ENCODE peak calls at places on chromosomes 1 and 21, in ten cellular contexts. H is uterus, V is cardiac fibroblast, R is DND-41, T is hepatocyte, Q is adrenal gland, Y is AG10803, B is transverse colon, J is epithelial cell of esophagus, E is left lung. C is an unnamed sample.
A peak's percentile ranks its signal among the peaks of the same experiment; 100 is the strongest.

GRCh38 chr1:203316626-203317093 is 11.3 kb downstream of the BTG2 start:
- DNase-seq in V (no peak), R (no peak), E (peak; percentile 57), Y (no peak), B (peak; percentile 73), Q (no peak), J (no peak), T (peak; percentile 81), H (no peak), C (peak; percentile 67)

GRCh38 chr1:228166170-228166936 is 749 bp downstream of the IBA57 start:
- DNase-seq in B (peak; percentile 79), H (peak; percentile 70), R (peak; percentile 49), V (peak; percentile 68), Q (peak; percentile 88), E (peak; percentile 80), T (peak; percentile 87), Y (peak; percentile 71), J (peak; percentile 70), C (peak; percentile 57)

GRCh38 chr1:88647749-88648415 is 36.2 kb upstream of the PKN2 start:
- DNase-seq in H (no peak), E (no peak), R (no peak), J (peak; percentile 49), Y (no peak), V (no peak), B (no peak), T (no peak), Q (no peak), C (no peak)

GRCh38 chr1:27872059-27872801 is at the start of gene THEMIS2:
- DNase-seq in R (peak; percentile 22), J (peak; percentile 60), V (peak; percentile 23), T (peak; percentile 63), Q (no peak), Y (peak; percentile 20), B (peak; percentile 81), H (peak; percentile 46), E (peak; percentile 79), C (peak; percentile 32)

GRCh38 chr1:156661932-156662587 is 15.1 kb downstream of the NES start:
- DNase-seq in Y (no peak), V (peak; percentile 60), E (no peak), T (no peak), B (no peak), H (no peak), J (no peak), Q (no peak), R (no peak), C (peak; percentile 28)

GRCh38 chr1:27526569-27527222 is 36.7 kb upstream of the WASF2 start:
- DNase-seq in E (no peak), T (no peak), Y (no peak), V (no peak), R (no peak), H (no peak), B (no peak), Q (no peak), J (no peak), C (no peak)

GRCh38 chr1:162326559-162326958 is 50.1 kb downstream of the SPATA46 start:
- DNase-seq in J (no peak), E (no peak), Y (no peak), V (no peak), R (no peak), Q (no peak), B (no peak), T (no peak), H (no peak), C (no peak)

GRCh38 chr1:37294096-37294495 is 180.3 kb upstream of the ZC3H12A start:
- DNase-seq in E (no peak), Q (no peak), T (no peak), Y (no peak), J (no peak), B (no peak), R (no peak), H (no peak), V (no peak), C (no peak)

GRCh38 chr1:185375583-185375982 is 58.5 kb upstream of the IVNS1ABP start:
- DNase-seq in T (no peak), H (no peak), Y (peak; percentile 37), V (peak; percentile 92), E (peak; percentile 61), B (no peak), R (no peak), Q (peak; percentile 43), J (peak; percentile 67), C (peak; percentile 31)

GRCh38 chr1:32742956-32743355 is 40.4 kb upstream of the SYNC start:
- DNase-seq in Q (no peak), V (no peak), T (peak; percentile 60), J (no peak), R (no peak), Y (no peak), H (no peak), B (peak; percentile 85), E (no peak), C (no peak)

GRCh38 chr1:110615548-110616130 is 9.5 kb upstream of the KCNA2 start:
- DNase-seq in H (no peak), R (peak; percentile 78), T (peak; percentile 82), J (peak; percentile 78), B (peak; percentile 67), Q (peak; percentile 84), E (peak; percentile 59), V (peak; percentile 65), Y (peak; percentile 39), C (peak; percentile 82)

GRCh38 chr1:193926956-193927355 is 740.5 kb upstream of the B3GALT2 start:
- DNase-seq in R (no peak), V (no peak), Q (no peak), T (no peak), B (no peak), H (no peak), Y (no peak), J (no peak), E (no peak), C (no peak)

GRCh38 chr1:199723557-199723956 is 304.0 kb upstream of the NR5A2 start:
- DNase-seq in Y (peak; percentile 52), B (no peak), J (peak; percentile 45), E (no peak), H (no peak), V (peak; percentile 28), T (no peak), Q (no peak), R (no peak), C (peak; percentile 30)

GRCh38 chr1:186214816-186215215 is 160.2 kb downstream of the TPR start:
- DNase-seq in Y (peak; percentile 64), T (no peak), H (no peak), R (no peak), B (no peak), V (no peak), E (no peak), Q (no peak), J (no peak), C (no peak)

GRCh38 chr1:36322085-36322785 is 1.2 kb downstream of the EVA1B start:
- DNase-seq in R (no peak), J (no peak), T (no peak), Q (peak; percentile 32), H (peak; percentile 34), V (peak; percentile 45), B (no peak), E (no peak), Y (peak; percentile 17), C (peak; percentile 40)

GRCh38 chr21:43332872-43333300 is 94.0 kb downstream of the SIK1 start:
- DNase-seq in Q (no peak), V (peak; percentile 19), R (no peak), E (no peak), J (no peak), Y (no peak), H (no peak), B (no peak), T (no peak), C (peak; percentile 59)

GRCh38 chr21:43332461-43332860 is 94.5 kb downstream of the SIK1 start:
- DNase-seq in E (no peak), J (no peak), V (no peak), R (no peak), Y (no peak), T (no peak), B (no peak), Q (no peak), H (no peak), C (no peak)

GRCh38 chr21:43331962-43332458 is 94.9 kb downstream of the SIK1 start:
- DNase-seq in H (no peak), Y (peak; percentile 43), J (peak; percentile 82), T (peak; percentile 83), E (peak; percentile 64), Q (peak; percentile 47), B (no peak), V (peak; percentile 97), R (no peak), C (peak; percentile 97)

GRCh38 chr21:43334214-43334958 is 92.5 kb downstream of the SIK1 start:
- DNase-seq in T (no peak), R (no peak), V (no peak), E (no peak), B (no peak), Y (no peak), J (no peak), Q (no peak), H (no peak), C (no peak)

GRCh38 chr21:43333301-43334062 is 93.4 kb downstream of the SIK1 start:
- DNase-seq in B (no peak), J (peak; percentile 95), T (peak; percentile 88), Q (peak; percentile 45), V (peak; percentile 91), Y (peak; percentile 94), H (peak; percentile 34), E (peak; percentile 76), R (no peak), C (peak; percentile 89)
- H3K4me3 ChIP-seq in B (no peak overlapping the region), J (peak overlapping the region; percentile 36), T (no peak overlapping the region), Q (no peak overlapping the region), V (no peak overlapping the region), Y (peak overlapping the region; percentile 51), H (no peak overlapping the region), E (no peak overlapping the region), R (no peak overlapping the region), C (peak overlapping the region; percentile 16)

DNA sequence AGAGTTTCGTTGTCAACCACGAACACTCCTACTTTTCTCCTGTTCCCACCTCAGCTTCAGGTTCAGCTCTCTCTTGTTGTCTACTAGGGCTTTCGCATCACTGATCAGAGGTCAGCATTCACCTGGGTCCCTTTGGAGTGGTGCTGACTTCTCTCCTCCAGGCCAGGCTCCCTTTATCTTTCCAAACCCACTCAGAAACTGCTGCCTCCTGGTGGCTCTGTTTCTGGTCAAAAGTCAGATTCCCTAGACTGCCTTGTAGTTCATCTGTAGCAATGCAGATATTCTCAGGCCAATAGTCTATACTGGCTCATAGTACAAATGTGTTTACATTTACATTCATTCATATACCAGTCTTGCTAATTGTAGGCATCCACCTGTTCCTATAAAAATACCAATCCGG is 6.4 kb upstream of the ERI3 start:
- DNase-seq in Q (no peak), Y (no peak), B (no peak), J (peak; percentile 17), V (peak; percentile 30), H (no peak), R (no peak), E (no peak), T (peak; percentile 51), C (peak; percentile 36)
- TF ChIP-seq CTCF in Q (no peak), Y (peak; percentile 19), B (no peak), J (peak; percentile 25), V (peak; percentile 10), H (no peak), R (no peak), E (no peak), T (peak; percentile 28), C (peak; percentile 52)

GRCh38 chr21:44870748-44871495 is 2.6 kb downstream of the PTTG1IP start:
- DNase-seq in V (peak; percentile 22), B (peak; percentile 48), Y (no peak), E (peak; percentile 58), R (no peak), T (no peak), J (peak; percentile 53), H (no peak), Q (peak; percentile 79), C (no peak)
- H3K4me3 ChIP-seq in V (no peak overlapping the region), B (peak overlapping the region; percentile 99), Y (peak overlapping the region; percentile 89), E (no peak overlapping the region), R (no peak overlapping the region), T (no peak overlapping the region), J (no peak overlapping the region), H (no peak overlapping the region), Q (no peak overlapping the region), C (peak overlapping the region; percentile 85)

GRCh38 chr1:77218477-77219165 is 609 bp downstream of the PIGK start:
- DNase-seq in R (no peak), E (no peak), Y (no peak), J (peak; percentile 19), B (no peak), Q (no peak), V (peak; percentile 45), H (no peak), T (peak; percentile 8), C (peak; percentile 44)
- TF ChIP-seq CTCF in R (peak; percentile 19), E (no peak), Y (no peak), J (no peak), B (no peak), Q (no peak), V (no peak), H (no peak), T (no peak), C (no peak)

C was measured in choroid plexus epithelial cell.